ENCODE peak calls at places on chromosomes 13 and 19, in seven cellular contexts. N, F, Q, H, A, S and V are unnamed samples.

GRCh38 chr13:33999830-34000605 is 182.1 kb downstream of the RFC3 start:
- DNase-seq in H (no peak), Q (no peak), N (no peak), F (no peak), A (no peak), S (no peak), V (no peak)

GRCh38 chr13:97028441-97029299 is 34.4 kb upstream of the OXGR1 start:
- DNase-seq in Q (peak), F (peak), S (peak), A (peak), N (peak), H (no peak), V (no peak)

GRCh38 chr13:108155185-108156106 is 59.9 kb downstream of the LIG4 start:
- DNase-seq in A (peak), H (no peak), S (peak), F (peak), Q (peak), N (peak), V (no peak)

GRCh38 chr13:52104624-52105023 is 24.2 kb downstream of the NEK5 start:
- DNase-seq in H (no peak), Q (no peak), A (no peak), S (no peak), F (peak), N (no peak), V (no peak)

GRCh38 chr13:104586010-104586746 is 1520.0 kb upstream of the SLC10A2 start:
- DNase-seq in H (no peak), A (no peak), F (peak), S (peak), N (no peak), Q (no peak), V (no peak)

GRCh38 chr19:21166436-21166835 is 24.6 kb downstream of the ZNF431 start:
- DNase-seq in Q (no peak), F (no peak), A (no peak), N (no peak), S (no peak), H (no peak), V (no peak)

GRCh38 chr13:25247345-25247744 is 39.9 kb downstream of the MTMR6 start:
- DNase-seq in F (no peak), H (no peak), Q (no peak), N (no peak), S (no peak), A (no peak), V (no peak)

GRCh38 chr19:28456708-28457320 is 756.1 kb downstream of the UQCRFS1 start:
- DNase-seq in Q (no peak), F (no peak), H (no peak), S (no peak), N (no peak), A (no peak), V (no peak)

GRCh38 chr13:99730403-99730802 is 229.1 kb downstream of the TM9SF2 start:
- DNase-seq in N (no peak), F (no peak), H (no peak), A (no peak), S (no peak), Q (no peak), V (no peak)

GRCh38 chr19:8304841-8305621 is 3.1 kb downstream of the CD320 start:
- DNase-seq in A (no peak), N (no peak), Q (peak), F (no peak), H (no peak), S (no peak), V (no peak)

GRCh38 chr13:46575321-46575721 is 22.4 kb downstream of the LRCH1 start:
- DNase-seq in F (peak), N (no peak), Q (no peak), A (no peak), H (no peak), S (peak), V (no peak)

GRCh38 chr13:26048745-26049144 is 3.1 kb downstream of the SHISA2 start:
- DNase-seq in F (no peak), S (no peak), Q (no peak), N (no peak), A (no peak), H (no peak), V (no peak)

GRCh38 chr19:41399091-41399490 is 1.5 kb downstream of the BCKDHA start:
- DNase-seq in F (no peak), S (no peak), Q (no peak), N (no peak), H (no peak), A (no peak), V (no peak)

GRCh38 chr19:48551437-48552302 is at the start of gene SULT2B1:
- DNase-seq in A (no peak), N (no peak), F (no peak), Q (no peak), S (no peak), H (no peak), V (no peak)

GRCh38 chr13:32538234-32538620 is 368 bp downstream of the N4BP2L2 start:
- DNase-seq in N (no peak), A (peak), S (peak), Q (no peak), H (peak), F (peak), V (no peak)

GRCh38 chr13:52158629-52159158 is 703 bp downstream of the NEK3 start:
- DNase-seq in F (peak), H (no peak), S (peak), Q (peak), N (no peak), A (no peak), V (no peak)

GRCh38 chr13:27379694-27380596 is 44.5 kb upstream of the GTF3A start:
- DNase-seq in Q (no peak), S (peak), H (no peak), N (peak), F (peak), A (peak), V (peak)

GRCh38 chr13:96252903-96253302 is 163.0 kb downstream of the HS6ST3 start:
- DNase-seq in A (no peak), H (no peak), N (no peak), F (no peak), S (no peak), Q (no peak), V (no peak)

GRCh38 chr19:48290923-48291700 is 21.2 kb downstream of the ZNF114 start:
- DNase-seq in H (no peak), Q (peak), F (peak), N (peak), A (peak), S (peak), V (no peak)

GRCh38 chr13:28650284-28650683 is 8.6 kb upstream of the POMP start:
- DNase-seq in H (no peak), N (no peak), A (no peak), S (peak), F (peak), Q (no peak), V (no peak)

GRCh38 chr19:50190439-50190891 is 13.0 kb upstream of the MYH14 start:
- DNase-seq in Q (no peak), A (no peak), N (no peak), S (no peak), H (no peak), F (no peak), V (no peak)

GRCh38 chr19:43711751-43712355 is 4.0 kb upstream of the IRGC start:
- DNase-seq in A (no peak), S (no peak), Q (no peak), N (no peak), F (no peak), H (no peak), V (no peak)

GRCh38 chr13:34256236-34256635 is 438.3 kb downstream of the RFC3 start:
- DNase-seq in N (no peak), H (no peak), S (no peak), F (no peak), Q (no peak), A (no peak), V (no peak)

GRCh38 chr13:26051231-26052135 is at the start of gene SHISA2:
- DNase-seq in N (no peak), F (peak), Q (no peak), S (peak), H (no peak), A (peak), V (no peak)

GRCh38 chr19:8640402-8641004 is 10.1 kb downstream of the NFILZ start:
- DNase-seq in Q (peak), F (no peak), S (no peak), H (no peak), A (no peak), N (no peak), V (peak)

GRCh38 chr13:75513271-75513670 is 24.4 kb downstream of the COMMD6 start:
- DNase-seq in Q (no peak), F (no peak), A (no peak), N (no peak), H (no peak), S (no peak), V (no peak)

GRCh38 chr13:110376120-110376519 is 69.0 kb downstream of the COL4A2 start:
- DNase-seq in S (peak), N (no peak), Q (peak), F (no peak), H (no peak), A (no peak), V (no peak)

GRCh38 chr13:45393941-45394570 is 24.1 kb downstream of the SLC25A30 start:
- DNase-seq in A (no peak), F (peak), H (no peak), N (no peak), S (peak), Q (peak), V (peak)

GRCh38 chr19:54047626-54048025 is 16.1 kb downstream of the VSTM1 start:
- DNase-seq in S (no peak), F (no peak), A (no peak), Q (no peak), N (no peak), H (no peak), V (peak)

GRCh38 chr13:47215741-47216140 is 318.9 kb upstream of the HTR2A start:
- DNase-seq in N (no peak), S (peak), F (peak), Q (no peak), H (no peak), A (no peak), V (no peak)

GRCh38 chr19:5134683-5135082 is 165.8 kb downstream of the KDM4B start:
- DNase-seq in Q (no peak), F (no peak), H (no peak), A (no peak), S (no peak), N (no peak), V (no peak)

GRCh38 chr13:95833713-95834112 is 156.8 kb downstream of the DNAJC3 start:
- DNase-seq in H (no peak), N (no peak), Q (no peak), F (peak), S (peak), A (no peak), V (no peak)

GRCh38 chr13:76696370-76696769 is 189.8 kb downstream of the KCTD12 start:
- DNase-seq in S (peak), F (peak), A (no peak), N (no peak), H (no peak), Q (no peak), V (no peak)

GRCh38 chr19:1027020-1027952 is 878 bp downstream of the CNN2 start:
- DNase-seq in A (no peak), Q (no peak), S (no peak), N (peak), H (no peak), F (no peak), V (no peak)

GRCh38 chr13:55538424-55538823 is 1602.3 kb upstream of the PRR20A start:
- DNase-seq in N (no peak), S (no peak), H (no peak), Q (no peak), A (no peak), F (no peak), V (no peak)

GRCh38 chr13:51697855-51698254 is 106.1 kb downstream of the DHRS12 start:
- DNase-seq in F (peak), Q (no peak), A (no peak), N (no peak), S (peak), H (no peak), V (no peak)

GRCh38 chr13:31204592-31204991 is 4.8 kb downstream of the B3GLCT start:
- DNase-seq in A (no peak), N (no peak), F (peak), S (peak), H (no peak), Q (peak), V (no peak)

GRCh38 chr13:112814905-112815585 is 125.2 kb downstream of the ATP11A start:
- DNase-seq in A (no peak), N (no peak), S (peak), Q (no peak), H (no peak), F (peak), V (no peak)

GRCh38 chr19:9128171-9128570 is 1.4 kb upstream of the OR7G3 start:
- DNase-seq in S (peak), A (no peak), Q (no peak), F (peak), N (no peak), H (no peak), V (no peak)

GRCh38 chr13:35475960-35476943 is at the start of gene MAB21L1:
- DNase-seq in A (no peak), S (peak), H (no peak), F (peak), N (no peak), Q (no peak), V (no peak)